ENCODE peak calls at places on chromosomes 16 and 17, in six cellular contexts. D is IMR-90, T is A549, J is HCT116, A is pancreas, Y is PC-3. M is an unnamed sample.

GRCh38 chr16:85720319-85720637 is 30.6 kb downstream of the C16orf74 start:
- ATAC-seq in A (peak), Y (peak), J (peak), D (no peak), T (no peak), M (no peak)

GRCh38 chr17:37430051-37430591 is 23.4 kb downstream of the TADA2A start:
- ATAC-seq in Y (no peak), A (no peak), J (no peak), T (peak), D (peak), M (no peak)

GRCh38 chr17:30363715-30364202 is 15.0 kb upstream of the CPD start:
- ATAC-seq in J (no peak), Y (peak), D (peak), A (peak), T (no peak), M (peak)

GRCh38 chr17:4782652-4783051 is 3.5 kb downstream of the VMO1 start:
- ATAC-seq in A (no peak), D (no peak), T (no peak), J (no peak), Y (no peak), M (no peak)

GRCh38 chr17:9451919-9452318 is 123.7 kb downstream of the STX8 start:
- ATAC-seq in A (no peak), Y (no peak), J (no peak), T (no peak), D (no peak), M (no peak)

GRCh38 chr17:68048996-68049395 is 13.5 kb downstream of the KPNA2 start:
- ATAC-seq in Y (peak), D (peak), A (no peak), J (peak), T (peak), M (no peak)

GRCh38 chr17:62780273-62780672 is 27.8 kb downstream of the MARCHF10 start:
- ATAC-seq in J (no peak), A (peak), D (no peak), T (no peak), Y (peak), M (no peak)

GRCh38 chr16:10579575-10579964 is 828 bp downstream of the EMP2 start:
- ATAC-seq in J (peak), T (no peak), Y (no peak), A (no peak), D (no peak), M (no peak)

GRCh38 chr16:48340054-48340453 is 45.2 kb downstream of the SIAH1 start:
- ATAC-seq in T (no peak), Y (no peak), J (no peak), A (no peak), D (no peak), M (no peak)

GRCh38 chr17:41522301-41523224 is 3.9 kb upstream of the KRT15 start:
- ATAC-seq in D (no peak), A (peak), T (no peak), Y (peak), J (peak), M (no peak)

GRCh38 chr16:50767197-50767596 is 25.3 kb downstream of the CYLD start:
- ATAC-seq in J (no peak), A (no peak), T (no peak), D (no peak), Y (no peak), M (no peak)

GRCh38 chr16:1171854-1172428 is 19.0 kb downstream of the CACNA1H start:
- ATAC-seq in T (no peak), J (no peak), D (no peak), Y (no peak), A (no peak), M (peak)

GRCh38 chr16:76294691-76295214 is 17.6 kb downstream of the CNTNAP4 start:
- ATAC-seq in T (no peak), A (no peak), D (no peak), Y (no peak), J (no peak), M (no peak)

GRCh38 chr17:17297217-17297616 is 6.0 kb upstream of the NT5M start:
- ATAC-seq in A (no peak), T (no peak), D (peak), Y (peak), J (no peak), M (no peak)

GRCh38 chr16:24957887-24958286 is 57.3 kb downstream of the ARHGAP17 start:
- ATAC-seq in Y (no peak), J (no peak), D (no peak), T (no peak), A (no peak), M (no peak)

GRCh38 chr17:18203308-18203707 is 19.7 kb downstream of the ALKBH5 start:
- ATAC-seq in D (no peak), Y (no peak), A (peak), J (peak), T (peak), M (no peak)

GRCh38 chr16:52912565-52913173 is 140.0 kb downstream of the CHD9NB start:
- ATAC-seq in Y (peak), J (peak), D (peak), A (peak), T (peak), M (no peak)

GRCh38 chr17:933168-934083 is 46.1 kb downstream of the NXN start:
- ATAC-seq in T (peak), A (peak), J (peak), D (peak), Y (peak), M (peak)

GRCh38 chr17:58315281-58315711 is 13.3 kb downstream of the TSPOAP1 start:
- ATAC-seq in T (no peak), J (no peak), A (no peak), D (no peak), Y (peak), M (no peak)

GRCh38 chr16:3188675-3188924 is 596 bp downstream of the OR1F1 start:
- ATAC-seq in Y (no peak), J (no peak), D (no peak), A (no peak), T (peak), M (no peak)

GRCh38 chr17:16917995-16918394 is 53.9 kb downstream of the TNFRSF13B start:
- ATAC-seq in Y (no peak), T (no peak), J (no peak), D (no peak), A (no peak), M (no peak)

GRCh38 chr16:9072806-9073341 is 18.6 kb upstream of the HAPSTR1 start:
- ATAC-seq in J (no peak), A (peak), T (no peak), Y (peak), D (peak), M (no peak)

GRCh38 chr17:72104164-72104862 is 16.5 kb upstream of the SOX9 start:
- ATAC-seq in J (no peak), Y (no peak), A (no peak), T (no peak), D (no peak), M (no peak)

GRCh38 chr17:59371426-59372099 is 40.1 kb downstream of the YPEL2 start:
- ATAC-seq in J (no peak), T (no peak), D (no peak), Y (no peak), A (peak), M (peak)

GRCh38 chr17:57761887-57762286 is 16.8 kb upstream of the CCDC182 start:
- ATAC-seq in A (no peak), D (no peak), J (peak), T (no peak), Y (no peak), M (no peak)

GRCh38 chr16:47463771-47464624 is 2.9 kb downstream of the PHKB start:
- ATAC-seq in Y (no peak), A (no peak), T (no peak), D (no peak), J (no peak), M (no peak)

GRCh38 chr17:17091276-17091675 is 49.0 kb downstream of the MPRIP start:
- ATAC-seq in Y (no peak), D (no peak), A (no peak), J (no peak), T (no peak), M (no peak)

GRCh38 chr17:37107406-37108083 is 158.8 kb downstream of the AATF start:
- ATAC-seq in Y (no peak), T (peak), J (no peak), D (peak), A (peak), M (peak)

GRCh38 chr16:67538666-67539101 is 10.1 kb downstream of the RIPOR1 start:
- ATAC-seq in Y (no peak), A (peak), T (no peak), J (no peak), D (peak), M (no peak)

GRCh38 chr17:36947922-36948716 is 635 bp upstream of the AATF start:
- ATAC-seq in D (peak), T (peak), A (peak), Y (no peak), J (no peak), M (peak)

GRCh38 chr17:199806-200603 is 18.6 kb upstream of the DOC2B start:
- ATAC-seq in J (peak), A (peak), T (no peak), Y (peak), D (no peak), M (peak)

GRCh38 chr16:6031102-6031501 is 933.5 kb upstream of the EEF2KMT start:
- ATAC-seq in D (no peak), Y (no peak), J (no peak), A (no peak), T (no peak), M (no peak)

GRCh38 chr16:87856796-87857228 is 12.5 kb downstream of the SLC7A5 start:
- ATAC-seq in A (no peak), T (no peak), J (no peak), D (no peak), Y (no peak), M (no peak)
- H3K4me3 ChIP-seq in A (no peak), T (peak), J (no peak), D (no peak), Y (no peak), M (no peak)

DNA sequence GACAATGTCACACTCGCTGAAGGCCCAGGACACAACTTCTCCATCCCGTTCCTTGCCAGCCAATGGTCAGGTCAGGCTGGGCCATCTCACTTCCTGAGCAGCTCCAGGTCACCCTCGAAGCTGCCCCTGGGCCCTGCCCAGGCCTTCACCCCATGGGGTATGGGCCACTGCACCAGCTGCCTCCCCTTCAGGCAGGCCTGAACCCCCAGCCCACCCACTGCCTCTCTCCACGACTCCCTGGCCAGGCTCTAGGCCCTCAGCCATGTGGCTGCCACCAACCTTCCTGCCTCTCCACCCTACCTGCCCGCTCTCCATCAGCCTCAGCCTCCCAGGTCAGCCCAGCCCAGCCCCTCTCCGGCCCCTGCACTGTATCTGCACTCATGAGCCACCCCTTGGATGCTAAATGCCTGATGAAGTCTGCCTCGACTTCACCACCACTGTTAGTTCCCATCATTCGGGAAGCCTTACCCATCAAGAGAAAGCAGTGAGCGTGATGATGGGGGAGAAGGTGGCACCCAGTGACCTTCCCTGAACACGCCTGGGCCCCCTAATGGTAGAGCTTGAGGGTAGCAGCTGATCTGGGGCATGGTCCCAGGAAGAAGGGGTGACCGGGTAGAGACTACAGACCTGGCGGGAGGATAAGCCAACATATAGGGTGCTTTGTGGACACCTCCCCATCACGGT is 30.9 kb upstream of the C16orf95 start:
- ATAC-seq in T (no peak), D (no peak), A (no peak), J (peak), Y (no peak), M (no peak)
- TF ChIP-seq CTCF in T (no peak), D (no peak), A (no peak), J (peak), Y (peak), M (no peak)

GRCh38 chr16:14070877-14071575 is at the start of gene MRTFB:
- ATAC-seq in D (peak), T (peak), A (peak), J (peak), Y (peak), M (peak)

GRCh38 chr16:14072360-14072759 is 1.2 kb downstream of the MRTFB start:
- ATAC-seq in A (no peak), D (no peak), J (no peak), Y (no peak), T (no peak), M (no peak)

GRCh38 chr16:14069818-14070217 is 1.3 kb upstream of the MRTFB start:
- ATAC-seq in A (no peak), D (no peak), T (no peak), J (no peak), Y (no peak), M (no peak)

GRCh38 chr16:14070555-14070876 is 603 bp upstream of the MRTFB start:
- ATAC-seq in T (peak), Y (no peak), J (peak), A (peak), D (no peak), M (no peak)

GRCh38 chr16:14071576-14072271 is 605 bp downstream of the MRTFB start:
- ATAC-seq in A (peak), Y (no peak), T (peak), J (peak), D (peak), M (no peak)
- H3K27ac ChIP-seq in A (peak), Y (peak), T (peak), J (peak), D (peak), M (peak)

GRCh38 chr17:48056246-48056745 is 8.1 kb downstream of the NFE2L1 start:
- ATAC-seq in J (no peak), D (no peak), T (no peak), Y (no peak), A (no peak), M (no peak)
- H3K4me3 ChIP-seq in J (no peak), D (no peak), T (no peak), Y (no peak), A (no peak), M (no peak)

GRCh38 chr17:81993726-81994592 is 16.5 kb downstream of the ASPSCR1 start:
- ATAC-seq in T (no peak), D (no peak), Y (no peak), A (no peak), J (no peak), M (no peak)
- TF ChIP-seq CTCF in T (no peak), D (no peak), Y (no peak), A (no peak), J (no peak), M (no peak)

GRCh38 chr17:78174870-78175642 is 6.7 kb downstream of the SYNGR2 start:
- ATAC-seq in T (peak), A (peak), J (peak), D (no peak), Y (peak), M (no peak)
- H3K27ac ChIP-seq in T (no peak), A (peak), J (peak), D (no peak), Y (no peak), M (peak)

GRCh38 chr17:45138911-45139532 is 3.5 kb downstream of the ACBD4 start:
- ATAC-seq in T (no peak), D (no peak), Y (no peak), J (no peak), A (no peak), M (no peak)

GRCh38 chr17:45139533-45139920 is 4.0 kb downstream of the ACBD4 start:
- ATAC-seq in T (no peak), Y (no peak), A (no peak), J (no peak), D (no peak), M (no peak)

GRCh38 chr17:45135978-45136791 is 698 bp downstream of the ACBD4 start:
- ATAC-seq in T (no peak), J (no peak), A (peak), Y (no peak), D (no peak), M (no peak)

GRCh38 chr17:45136846-45137560 is 1.5 kb downstream of the ACBD4 start:
- ATAC-seq in D (no peak), T (no peak), J (no peak), Y (no peak), A (no peak), M (no peak)

GRCh38 chr17:45137561-45138305 is 2.2 kb downstream of the ACBD4 start:
- ATAC-seq in Y (no peak), J (no peak), D (no peak), T (no peak), A (no peak), M (no peak)
- H3K4me3 ChIP-seq in Y (no peak), J (no peak), D (no peak), T (no peak), A (no peak), M (no peak)

DNA sequence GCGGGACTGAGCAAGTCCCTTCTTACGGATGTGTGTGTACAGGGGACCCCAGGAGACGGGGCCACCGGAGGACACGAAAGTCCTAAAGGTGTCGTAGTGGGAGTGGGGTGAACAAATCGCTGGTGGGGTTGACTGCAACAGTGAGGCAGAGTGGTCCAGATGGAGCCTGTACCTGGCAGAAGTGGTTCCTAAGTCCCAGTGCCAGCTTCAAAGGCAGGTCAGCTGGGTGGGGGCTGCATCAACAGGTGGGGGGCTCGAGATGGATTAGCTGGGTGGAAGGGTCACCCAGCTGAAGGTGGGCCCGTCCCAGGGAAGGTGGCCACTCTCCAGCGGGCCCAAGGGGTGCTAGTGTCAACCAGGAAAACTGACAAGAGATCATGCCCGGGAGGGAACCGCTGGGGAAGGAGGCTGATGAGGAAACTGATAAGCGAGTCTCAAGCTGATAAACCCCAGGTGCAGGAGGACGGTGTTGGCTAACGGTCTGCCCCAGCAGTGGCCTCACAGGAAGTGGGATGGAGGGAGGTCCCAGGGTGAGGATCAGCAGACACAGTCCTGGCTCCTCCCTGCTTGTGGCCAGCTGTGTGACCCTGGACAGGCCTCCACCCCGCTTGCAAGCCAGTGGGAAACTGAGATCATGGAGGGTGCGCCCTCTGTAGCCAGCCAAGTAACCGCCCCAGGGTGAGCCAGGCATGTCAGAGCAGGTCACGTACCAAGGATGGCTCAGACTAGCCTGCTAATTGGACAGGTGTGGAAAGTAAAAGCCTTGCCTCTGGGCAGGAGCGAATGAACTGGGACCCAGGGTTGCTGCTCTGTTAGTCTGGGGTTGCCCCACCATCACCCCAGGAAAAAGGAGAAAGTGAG is 1.0 kb downstream of the ORAI3 start:
- ATAC-seq in D (peak), J (peak), T (peak), A (peak), Y (peak), M (peak)
- TF ChIP-seq CTCF in D (no peak), J (no peak), T (peak), A (no peak), Y (no peak), M (no peak)